ENCODE peak calls at places on chromosomes 2 and 18, in eight cellular contexts. K, Q, N, T, P, X, R and G are unnamed samples.

GRCh38 chr2:196515608-196516007 is 123.9 kb upstream of the CCDC150 start:
- DNase-seq in K (no peak), Q (no peak), N (no peak), T (no peak), P (no peak), X (no peak), R (no peak), G (no peak)

GRCh38 chr18:32326450-32327309 is 136.8 kb downstream of the MEP1B start:
- DNase-seq in K (no peak), Q (no peak), N (no peak), T (no peak), P (no peak), X (no peak), R (no peak), G (no peak)

GRCh38 chr18:48021273-48021914 is 90.9 kb upstream of the SMAD2 start:
- DNase-seq in K (no peak), Q (no peak), N (no peak), T (no peak), P (no peak), X (no peak), R (no peak), G (no peak)

GRCh38 chr2:41283079-41283765 is 764.6 kb upstream of the PKDCC start:
- DNase-seq in K (no peak), Q (no peak), N (peak; percentile 78), T (no peak), P (no peak), X (no peak), R (no peak), G (no peak)

GRCh38 chr2:156339110-156339847 is 6.8 kb upstream of the NR4A2 start:
- DNase-seq in K (peak; percentile 24), Q (no peak), N (no peak), T (no peak), P (no peak), X (no peak), R (no peak), G (no peak)

GRCh38 chr2:141029424-141030078 is 1101.3 kb downstream of the LRP1B start:
- DNase-seq in K (no peak), Q (no peak), N (peak; percentile 6), T (no peak), P (no peak), X (no peak), R (no peak), G (no peak)

GRCh38 chr2:110674620-110675555 is 3.0 kb downstream of the BUB1 start:
- DNase-seq in K (peak; percentile 62), Q (peak; percentile 60), N (peak; percentile 89), T (no peak), P (no peak), X (no peak), R (no peak), G (no peak)

GRCh38 chr2:241228081-241228859 is 39.8 kb downstream of the ANO7 start:
- DNase-seq in K (no peak), Q (no peak), N (peak; percentile 63), T (no peak), P (no peak), X (no peak), R (peak; percentile 8), G (peak; percentile 42)

GRCh38 chr2:108580079-108580478 is 45.8 kb downstream of the LIMS1 start:
- DNase-seq in K (no peak), Q (no peak), N (no peak), T (no peak), P (no peak), X (no peak), R (no peak), G (no peak)

GRCh38 chr18:59988098-59988706 is 88.4 kb downstream of the PMAIP1 start:
- DNase-seq in K (peak; percentile 46), Q (peak; percentile 55), N (peak; percentile 40), T (peak; percentile 19), P (peak; percentile 39), X (no peak), R (no peak), G (no peak)

GRCh38 chr2:53098323-53099073 is 669.1 kb upstream of the CHAC2 start:
- DNase-seq in K (no peak), Q (no peak), N (no peak), T (no peak), P (no peak), X (no peak), R (no peak), G (no peak)

GRCh38 chr2:106053116-106053515 is 141.0 kb downstream of the UXS1 start:
- DNase-seq in K (no peak), Q (no peak), N (no peak), T (peak; percentile 39), P (no peak), X (no peak), R (no peak), G (no peak)
- H3K4me3 ChIP-seq in K (no peak overlapping the region), Q (no peak overlapping the region), N (no peak overlapping the region), T (peak overlapping the region; percentile 28), P (no peak overlapping the region), X (no peak overlapping the region), R (no peak overlapping the region), G (no peak overlapping the region)

GRCh38 chr2:172434821-172435607 is 7.6 kb downstream of the ITGA6 start:
- DNase-seq in K (no peak), Q (no peak), N (peak; percentile 59), T (peak; percentile 87), P (no peak), X (no peak), R (no peak), G (no peak)

GRCh38 chr2:172431993-172432392 is 4.6 kb downstream of the ITGA6 start:
- DNase-seq in K (no peak), Q (no peak), N (no peak), T (no peak), P (no peak), X (no peak), R (no peak), G (no peak)

GRCh38 chr2:172435608-172435911 is 8.2 kb downstream of the ITGA6 start:
- DNase-seq in K (no peak), Q (no peak), N (no peak), T (no peak), P (no peak), X (no peak), R (no peak), G (no peak)

GRCh38 chr2:172431428-172431827 is 4.0 kb downstream of the ITGA6 start:
- DNase-seq in K (peak; percentile 48), Q (no peak), N (no peak), T (no peak), P (peak; percentile 87), X (peak; percentile 60), R (peak; percentile 46), G (no peak)

GRCh38 chr2:172433169-172433568 is 5.8 kb downstream of the ITGA6 start:
- DNase-seq in K (no peak), Q (no peak), N (no peak), T (no peak), P (no peak), X (no peak), R (no peak), G (no peak)
- H3K4me1 ChIP-seq in K (peaks cover 12% of the 10 kb centered on the region), Q (peaks cover 12% of the 10 kb centered on the region), N (peaks cover 16% of the 10 kb centered on the region), T (peaks cover 74% of the 10 kb centered on the region), P (peaks cover 86% of the 10 kb centered on the region), X (peaks cover 52% of the 10 kb centered on the region), R (peaks cover 99% of the 10 kb centered on the region), G (no peaks in the 10 kb centered on the region)

GRCh38 chr2:104853401-104853925 is 452 bp upstream of the POU3F3 start:
- DNase-seq in K (no peak), Q (no peak), N (no peak), T (no peak), P (no peak), X (no peak), R (no peak), G (no peak)

GRCh38 chr2:104856086-104856972 is 2.4 kb downstream of the POU3F3 start:
- DNase-seq in K (no peak), Q (no peak), N (peak; percentile 75), T (no peak), P (no peak), X (no peak), R (no peak), G (no peak)

GRCh38 chr2:104853926-104854506 is at the start of gene POU3F3:
- DNase-seq in K (peak; percentile 66), Q (peak; percentile 73), N (peak; percentile 99), T (peak; percentile 40), P (no peak), X (peak; percentile 86), R (peak; percentile 53), G (peak; percentile 88)

GRCh38 chr2:104855174-104856085 is 1.5 kb downstream of the POU3F3 start:
- DNase-seq in K (no peak), Q (no peak), N (no peak), T (no peak), P (no peak), X (no peak), R (no peak), G (no peak)

GRCh38 chr2:104854507-104855173 is 725 bp downstream of the POU3F3 start:
- DNase-seq in K (no peak), Q (no peak), N (peak; percentile 53), T (no peak), P (no peak), X (no peak), R (no peak), G (no peak)
- H3K27ac ChIP-seq in K (no peak overlapping the region), Q (no peak overlapping the region), N (no peak overlapping the region), T (no peak overlapping the region), P (no peak overlapping the region), X (no peak overlapping the region), R (no peak overlapping the region), G (no peak overlapping the region)

GRCh38 chr2:202035941-202036372 is 2.3 kb downstream of the FZD7 start:
- DNase-seq in K (no peak), Q (no peak), N (peak; percentile 62), T (no peak), P (no peak), X (no peak), R (no peak), G (no peak)

GRCh38 chr2:202036601-202037037 is 3.0 kb downstream of the FZD7 start:
- DNase-seq in K (no peak), Q (no peak), N (peak; percentile 74), T (no peak), P (no peak), X (no peak), R (no peak), G (no peak)

GRCh38 chr2:202039278-202040100 is 5.8 kb downstream of the FZD7 start:
- DNase-seq in K (no peak), Q (no peak), N (peak; percentile 81), T (no peak), P (no peak), X (no peak), R (no peak), G (no peak)

GRCh38 chr2:202037086-202037485 is 3.4 kb downstream of the FZD7 start:
- DNase-seq in K (no peak), Q (no peak), N (no peak), T (no peak), P (no peak), X (no peak), R (no peak), G (no peak)

DNA sequence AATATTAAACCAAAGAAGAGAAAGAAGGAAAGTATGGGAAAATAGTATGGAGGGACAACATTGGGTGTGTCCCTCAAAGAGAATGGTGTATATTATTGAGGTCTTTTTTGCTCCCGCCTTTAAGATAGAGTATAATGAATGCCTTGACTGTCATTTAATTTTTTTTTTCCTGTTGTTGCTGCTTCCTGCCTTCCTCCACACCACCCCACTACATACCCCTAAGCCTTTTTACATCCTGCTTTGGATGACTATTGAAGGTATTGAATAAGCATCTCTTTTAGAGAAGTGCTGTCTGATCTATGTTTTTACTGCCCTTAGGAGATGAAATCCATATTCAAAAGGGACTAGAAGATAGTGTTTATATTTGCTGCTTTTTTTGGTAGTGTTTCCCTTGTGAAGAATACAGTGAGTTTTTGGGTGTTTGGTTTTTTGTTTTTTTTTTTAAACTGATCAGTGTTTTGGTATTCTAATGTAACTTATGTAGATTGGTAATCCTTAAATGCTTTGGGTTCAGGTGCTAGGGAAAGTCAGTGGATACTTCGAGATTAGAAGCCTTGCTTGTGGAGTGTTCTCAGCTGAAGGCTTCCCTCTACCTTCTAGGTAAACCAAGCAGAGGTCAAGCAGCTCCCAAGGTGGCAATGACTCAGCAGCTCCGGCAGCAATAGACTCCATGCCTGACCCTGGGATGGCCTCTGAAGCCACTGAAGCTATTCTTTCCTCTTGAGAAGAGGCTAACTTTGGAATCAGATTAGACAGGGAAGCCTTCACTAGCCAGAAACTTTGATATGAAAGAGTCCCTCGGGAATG is 5.0 kb downstream of the FZD7 start:
- DNase-seq in K (peak; percentile 23), Q (peak; percentile 60), N (peak; percentile 90), T (no peak), P (peak; percentile 19), X (no peak), R (peak; percentile 25), G (no peak)
- H3K4me3 ChIP-seq in K (no peak overlapping the region), Q (no peak overlapping the region), N (no peak overlapping the region), T (no peak overlapping the region), P (no peak overlapping the region), X (no peak overlapping the region), R (peak overlapping the region; percentile 87), G (no peak overlapping the region)